ENCODE peak calls at places on chromosome 18, in nine cellular contexts. One of them, this sample, is unnamed.

GRCh38 chr18:58793361-58793760 is 71.3 kb upstream of the ZNF532 start:
- DNase-seq in keratinocyte: peak
- DNase-seq in astrocyte: peak
- DNase-seq in GM23248: peak
- DNase-seq in GM23338: no peak
- DNase-seq in PC-9: peak
- DNase-seq in hepatocyte: no peak
- DNase-seq in fibroblast of lung: peak
- DNase-seq in MM.1S: no peak
- DNase-seq in this sample: peak

GRCh38 chr18:22872894-22873537 is 60.1 kb upstream of the RBBP8 start:
- DNase-seq in GM23338: no peak
- DNase-seq in MM.1S: peak
- DNase-seq in hepatocyte: peak
- DNase-seq in GM23248: no peak
- DNase-seq in keratinocyte: no peak
- DNase-seq in astrocyte: no peak
- DNase-seq in fibroblast of lung: peak
- DNase-seq in PC-9: no peak
- DNase-seq in this sample: no peak

GRCh38 chr18:46264255-46264654 is 160.1 kb downstream of the HAUS1 start:
- DNase-seq in GM23338: peak
- DNase-seq in astrocyte: no peak
- DNase-seq in keratinocyte: no peak
- DNase-seq in MM.1S: no peak
- DNase-seq in PC-9: no peak
- DNase-seq in fibroblast of lung: no peak
- DNase-seq in hepatocyte: peak
- DNase-seq in GM23248: peak
- DNase-seq in this sample: peak

GRCh38 chr18:24426398-24427294 is at the start of gene IMPACT:
- DNase-seq in GM23248: peak
- DNase-seq in GM23338: peak
- DNase-seq in keratinocyte: peak
- DNase-seq in fibroblast of lung: peak
- DNase-seq in hepatocyte: peak
- DNase-seq in astrocyte: peak
- DNase-seq in PC-9: peak
- DNase-seq in MM.1S: peak
- DNase-seq in this sample: peak

GRCh38 chr18:48719988-48720654 is 181.3 kb downstream of the CTIF start:
- DNase-seq in MM.1S: no peak
- DNase-seq in fibroblast of lung: no peak
- DNase-seq in PC-9: no peak
- DNase-seq in astrocyte: peak
- DNase-seq in GM23338: no peak
- DNase-seq in keratinocyte: no peak
- DNase-seq in GM23248: peak
- DNase-seq in hepatocyte: no peak
- DNase-seq in this sample: no peak

GRCh38 chr18:58221060-58221725 is 177.2 kb downstream of the NEDD4L start:
- DNase-seq in astrocyte: peak
- DNase-seq in hepatocyte: peak
- DNase-seq in GM23248: peak
- DNase-seq in keratinocyte: peak
- DNase-seq in GM23338: peak
- DNase-seq in MM.1S: no peak
- DNase-seq in PC-9: peak
- DNase-seq in fibroblast of lung: peak
- DNase-seq in this sample: peak

GRCh38 chr18:74419761-74420160 is 37.3 kb downstream of the DIPK1C start:
- DNase-seq in PC-9: no peak
- DNase-seq in keratinocyte: no peak
- DNase-seq in GM23338: no peak
- DNase-seq in MM.1S: no peak
- DNase-seq in hepatocyte: no peak
- DNase-seq in astrocyte: no peak
- DNase-seq in fibroblast of lung: no peak
- DNase-seq in GM23248: no peak
- DNase-seq in this sample: no peak

GRCh38 chr18:13932285-13933025 is 17.1 kb upstream of the MC2R start:
- DNase-seq in hepatocyte: no peak
- DNase-seq in GM23248: no peak
- DNase-seq in fibroblast of lung: no peak
- DNase-seq in MM.1S: no peak
- DNase-seq in keratinocyte: no peak
- DNase-seq in GM23338: peak
- DNase-seq in PC-9: no peak
- DNase-seq in astrocyte: no peak
- DNase-seq in this sample: no peak

GRCh38 chr18:8450013-8450412 is 159.2 kb upstream of the RAB12 start:
- DNase-seq in MM.1S: no peak
- DNase-seq in GM23338: peak
- DNase-seq in keratinocyte: no peak
- DNase-seq in astrocyte: no peak
- DNase-seq in PC-9: no peak
- DNase-seq in GM23248: peak
- DNase-seq in hepatocyte: no peak
- DNase-seq in fibroblast of lung: no peak
- DNase-seq in this sample: no peak

GRCh38 chr18:63410792-63411191 is 11.5 kb downstream of the VPS4B start:
- DNase-seq in astrocyte: peak
- DNase-seq in MM.1S: no peak
- DNase-seq in hepatocyte: peak
- DNase-seq in fibroblast of lung: peak
- DNase-seq in PC-9: no peak
- DNase-seq in keratinocyte: no peak
- DNase-seq in GM23338: no peak
- DNase-seq in GM23248: peak
- DNase-seq in this sample: peak

GRCh38 chr18:7116001-7116831 is 1.4 kb downstream of the LAMA1 start:
- DNase-seq in PC-9: no peak
- DNase-seq in hepatocyte: peak
- DNase-seq in fibroblast of lung: peak
- DNase-seq in astrocyte: peak
- DNase-seq in GM23248: peak
- DNase-seq in keratinocyte: no peak
- DNase-seq in GM23338: peak
- DNase-seq in MM.1S: no peak
- DNase-seq in this sample: peak

GRCh38 chr18:62784966-62785413 is 69.6 kb downstream of the PHLPP1 start:
- DNase-seq in GM23338: no peak
- DNase-seq in keratinocyte: no peak
- DNase-seq in GM23248: peak
- DNase-seq in hepatocyte: no peak
- DNase-seq in astrocyte: peak
- DNase-seq in fibroblast of lung: peak
- DNase-seq in PC-9: no peak
- DNase-seq in MM.1S: no peak
- DNase-seq in this sample: no peak

GRCh38 chr18:23887493-23887892 is 127.1 kb upstream of the TTC39C start:
- DNase-seq in PC-9: no peak
- DNase-seq in astrocyte: peak
- DNase-seq in hepatocyte: no peak
- DNase-seq in fibroblast of lung: peak
- DNase-seq in GM23248: no peak
- DNase-seq in keratinocyte: no peak
- DNase-seq in MM.1S: no peak
- DNase-seq in GM23338: no peak
- DNase-seq in this sample: peak

GRCh38 chr18:22412502-22412901 is 5.2 kb downstream of the CTAGE1 start:
- DNase-seq in hepatocyte: no peak
- DNase-seq in MM.1S: no peak
- DNase-seq in fibroblast of lung: peak
- DNase-seq in astrocyte: peak
- DNase-seq in GM23338: no peak
- DNase-seq in GM23248: peak
- DNase-seq in keratinocyte: peak
- DNase-seq in PC-9: no peak
- DNase-seq in this sample: peak

GRCh38 chr18:323253-323622 is 55.4 kb upstream of the THOC1 start:
- DNase-seq in fibroblast of lung: peak
- DNase-seq in GM23248: peak
- DNase-seq in PC-9: no peak
- DNase-seq in GM23338: no peak
- DNase-seq in hepatocyte: peak
- DNase-seq in keratinocyte: no peak
- DNase-seq in astrocyte: peak
- DNase-seq in MM.1S: no peak
- DNase-seq in this sample: no peak

GRCh38 chr18:62018034-62018760 is 125.4 kb upstream of the RNF152 start:
- DNase-seq in PC-9: no peak
- DNase-seq in MM.1S: no peak
- DNase-seq in GM23338: no peak
- DNase-seq in hepatocyte: peak
- DNase-seq in fibroblast of lung: peak
- DNase-seq in astrocyte: peak
- DNase-seq in GM23248: peak
- DNase-seq in keratinocyte: no peak
- DNase-seq in this sample: no peak

GRCh38 chr18:62556397-62556796 is 33.6 kb downstream of the ZCCHC2 start:
- DNase-seq in GM23248: no peak
- DNase-seq in GM23338: no peak
- DNase-seq in fibroblast of lung: no peak
- DNase-seq in keratinocyte: no peak
- DNase-seq in astrocyte: no peak
- DNase-seq in hepatocyte: no peak
- DNase-seq in MM.1S: no peak
- DNase-seq in PC-9: no peak
- DNase-seq in this sample: no peak

DNA sequence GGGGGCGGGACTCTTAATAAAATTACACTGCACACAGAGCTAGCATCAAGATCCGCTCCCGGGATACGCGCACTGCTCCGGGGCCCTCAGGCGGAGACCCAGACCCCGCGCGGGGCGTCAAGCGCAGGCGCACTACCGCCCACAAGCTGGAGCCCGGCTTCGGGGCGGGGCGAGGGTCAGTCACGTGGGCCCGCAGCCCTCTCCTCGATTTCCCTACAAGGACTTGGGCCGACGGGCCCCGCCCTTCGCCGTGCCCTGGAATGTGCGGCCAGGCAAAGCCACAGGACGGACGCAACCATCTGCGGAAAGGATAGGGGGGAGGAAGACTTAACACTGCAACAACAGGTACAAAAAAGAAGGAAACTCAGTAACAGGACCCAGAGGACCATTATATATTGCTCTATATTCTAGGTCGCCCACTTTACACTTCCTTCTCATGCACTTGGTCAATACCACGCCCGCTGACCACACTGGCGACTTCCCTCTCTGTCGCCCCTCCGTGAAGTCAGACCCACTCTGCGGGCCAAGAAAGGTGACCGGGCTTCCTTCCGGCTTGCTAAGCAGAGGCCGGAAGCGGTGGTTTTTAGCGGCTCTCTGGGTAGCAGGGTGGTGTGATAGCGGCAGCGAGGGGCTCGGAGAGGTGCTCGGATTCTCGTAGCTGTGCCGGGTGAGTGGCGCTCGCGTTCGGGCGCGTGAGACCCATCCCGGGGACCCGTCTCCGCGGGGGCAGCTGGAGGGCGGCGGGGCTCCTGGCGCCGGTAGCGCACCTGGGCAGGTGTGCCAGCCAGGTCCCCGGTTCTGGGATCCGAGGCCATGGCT is at the start of gene MYL12A:
- DNase-seq in MM.1S: peak
- DNase-seq in astrocyte: peak
- DNase-seq in GM23248: peak
- DNase-seq in hepatocyte: peak
- DNase-seq in fibroblast of lung: peak
- DNase-seq in GM23338: peak
- DNase-seq in keratinocyte: peak
- DNase-seq in PC-9: peak
- DNase-seq in this sample: peak
- TF ChIP-seq EZH2 in MM.1S: no peak
- TF ChIP-seq EZH2 in astrocyte: no peak
- TF ChIP-seq EZH2 in GM23248: no peak
- TF ChIP-seq EZH2 in hepatocyte: no peak
- TF ChIP-seq EZH2 in fibroblast of lung: no peak
- TF ChIP-seq EZH2 in GM23338: no peak
- TF ChIP-seq EZH2 in keratinocyte: no peak
- TF ChIP-seq EZH2 in PC-9: no peak
- TF ChIP-seq EZH2 in this sample: no peak

GRCh38 chr18:35376742-35377695 is at the start of gene ZNF396:
- DNase-seq in astrocyte: peak
- DNase-seq in PC-9: peak
- DNase-seq in GM23338: peak
- DNase-seq in hepatocyte: peak
- DNase-seq in fibroblast of lung: peak
- DNase-seq in GM23248: peak
- DNase-seq in keratinocyte: no peak
- DNase-seq in MM.1S: peak
- DNase-seq in this sample: peak
- TF ChIP-seq EZH2 in astrocyte: no peak
- TF ChIP-seq EZH2 in PC-9: no peak
- TF ChIP-seq EZH2 in GM23338: no peak
- TF ChIP-seq EZH2 in hepatocyte: no peak
- TF ChIP-seq EZH2 in fibroblast of lung: no peak
- TF ChIP-seq EZH2 in GM23248: no peak
- TF ChIP-seq EZH2 in keratinocyte: no peak
- TF ChIP-seq EZH2 in MM.1S: no peak
- TF ChIP-seq EZH2 in this sample: no peak

GRCh38 chr18:32770651-32771168 is 2.1 kb downstream of the KLHL14 start:
- DNase-seq in hepatocyte: peak
- DNase-seq in GM23248: no peak
- DNase-seq in fibroblast of lung: no peak
- DNase-seq in PC-9: no peak
- DNase-seq in keratinocyte: no peak
- DNase-seq in MM.1S: no peak
- DNase-seq in astrocyte: no peak
- DNase-seq in GM23338: peak
- DNase-seq in this sample: no peak
- TF ChIP-seq EZH2 in hepatocyte: peak
- TF ChIP-seq EZH2 in GM23248: no peak
- TF ChIP-seq EZH2 in fibroblast of lung: no peak
- TF ChIP-seq EZH2 in PC-9: no peak
- TF ChIP-seq EZH2 in keratinocyte: peak
- TF ChIP-seq EZH2 in MM.1S: no peak
- TF ChIP-seq EZH2 in astrocyte: peak
- TF ChIP-seq EZH2 in GM23338: no peak
- TF ChIP-seq EZH2 in this sample: no peak

DNA sequence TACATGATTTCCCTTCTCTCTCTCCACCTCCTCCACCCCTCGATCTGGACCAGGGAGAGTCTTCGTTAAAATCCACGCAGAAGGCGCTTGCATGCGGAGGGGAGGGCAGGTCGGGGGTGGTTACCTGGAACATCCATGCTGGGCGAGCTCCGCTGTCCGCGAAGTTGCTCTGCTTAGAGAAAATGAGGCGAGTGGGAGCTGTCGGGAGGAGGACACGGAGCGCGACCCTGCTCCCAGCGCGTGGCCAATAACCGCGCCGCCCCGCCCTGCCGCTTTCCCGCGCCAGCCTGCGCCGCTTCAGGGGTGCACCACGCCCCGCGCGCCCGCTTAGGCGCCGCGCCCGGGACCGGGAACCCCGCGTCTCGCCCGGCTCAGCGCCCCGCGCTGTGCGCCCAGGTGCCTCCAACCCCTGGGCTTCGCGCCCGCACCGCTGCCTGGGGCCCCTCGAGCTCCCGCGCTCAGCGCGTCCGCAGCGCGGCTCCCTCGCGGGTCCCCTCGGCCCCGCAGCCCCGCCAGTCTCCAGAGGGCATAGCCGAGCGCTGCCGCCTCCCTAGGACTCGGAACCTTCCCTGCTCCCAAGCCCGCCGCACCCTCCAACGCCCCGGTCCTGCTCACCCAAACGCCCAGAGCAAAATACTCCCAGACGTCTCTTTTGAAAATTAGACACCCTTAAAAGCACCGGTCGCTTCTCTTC is 633 bp downstream of the CBLN2 start:
- DNase-seq in astrocyte: no peak
- DNase-seq in fibroblast of lung: no peak
- DNase-seq in MM.1S: peak
- DNase-seq in GM23338: peak
- DNase-seq in PC-9: no peak
- DNase-seq in hepatocyte: no peak
- DNase-seq in keratinocyte: no peak
- DNase-seq in GM23248: peak
- DNase-seq in this sample: no peak
- TF ChIP-seq EZH2 in astrocyte: peak
- TF ChIP-seq EZH2 in fibroblast of lung: no peak
- TF ChIP-seq EZH2 in MM.1S: no peak
- TF ChIP-seq EZH2 in GM23338: peak
- TF ChIP-seq EZH2 in PC-9: no peak
- TF ChIP-seq EZH2 in hepatocyte: peak
- TF ChIP-seq EZH2 in keratinocyte: no peak
- TF ChIP-seq EZH2 in GM23248: no peak
- TF ChIP-seq EZH2 in this sample: no peak

This sample was measured in mammary epithelial cell.